ENCODE peak calls at places on chromosomes 7 and 10, in six cellular contexts. Q, K, N, G, J and H are unnamed samples.

GRCh38 chr7:66845382-66846095 is 75.5 kb upstream of the TMEM248 start:
- DNase-seq in N (no peak), K (no peak), Q (no peak), G (no peak), J (no peak), H (no peak)

GRCh38 chr7:131623154-131623553 is 66.7 kb upstream of the PODXL start:
- DNase-seq in J (no peak), G (no peak), N (no peak), K (no peak), Q (no peak), H (peak; percentile 77)

GRCh38 chr7:67854236-67854635 is 857.6 kb downstream of the TYW1 start:
- DNase-seq in N (no peak), Q (no peak), J (no peak), K (no peak), G (no peak), H (no peak)

GRCh38 chr10:60414877-60415585 is 25.4 kb upstream of the ANK3 start:
- DNase-seq in G (no peak), N (no peak), Q (no peak), K (peak; percentile 77), J (peak; percentile 99), H (peak; percentile 76)

GRCh38 chr7:111982133-111982532 is 224.1 kb downstream of the DOCK4 start:
- DNase-seq in Q (no peak), G (no peak), N (no peak), K (no peak), J (peak; percentile 85), H (no peak)

GRCh38 chr7:105916603-105917002 is 40.2 kb upstream of the ATXN7L1 start:
- DNase-seq in G (no peak), J (peak; percentile 33), N (no peak), Q (no peak), K (no peak), H (peak; percentile 52)

GRCh38 chr10:128908109-128908898 is 558.7 kb upstream of the MGMT start:
- DNase-seq in K (no peak), N (no peak), J (no peak), Q (no peak), G (no peak), H (no peak)

GRCh38 chr7:132061931-132062330 is 505.5 kb upstream of the PODXL start:
- DNase-seq in G (no peak), N (no peak), K (no peak), Q (no peak), J (peak; percentile 4), H (no peak)

GRCh38 chr7:25877802-25878789 is 273.9 kb upstream of the NFE2L3 start:
- DNase-seq in N (no peak), Q (no peak), J (no peak), K (no peak), G (no peak), H (no peak)

GRCh38 chr10:15419279-15419874 is 48.3 kb upstream of the FAM171A1 start:
- DNase-seq in G (no peak), N (no peak), Q (peak; percentile 6), K (no peak), J (peak; percentile 43), H (peak; percentile 69)